ENCODE peak calls at places on chromosomes 7 and 10, in six cellular contexts. I, U, N, T, B and F are unnamed samples.
A peak's percentile ranks its signal among the peaks of the same experiment; 100 is the strongest.

GRCh38 chr7:81637527-81637926 is 132.3 kb downstream of the HGF start:
- DNase-seq in I (no peak), U (no peak), N (no peak), T (no peak), B (no peak), F (no peak)

GRCh38 chr10:112214335-112214941 is 30.9 kb upstream of the GPAM start:
- DNase-seq in I (no peak), U (no peak), N (no peak), T (no peak), B (no peak), F (no peak)

GRCh38 chr7:92904292-92905131 is 68.1 kb upstream of the CDK6 start:
- DNase-seq in I (peak; percentile 76), U (no peak), N (no peak), T (peak; percentile 25), B (peak; percentile 93), F (no peak)

GRCh38 chr10:43166207-43166878 is 28.1 kb downstream of the CSGALNACT2 start:
- DNase-seq in I (no peak), U (no peak), N (no peak), T (no peak), B (peak; percentile 52), F (no peak)

GRCh38 chr10:70950062-70950461 is 61.7 kb upstream of the PCBD1 start:
- DNase-seq in I (no peak), U (no peak), N (no peak), T (no peak), B (no peak), F (no peak)

GRCh38 chr10:17787087-17787942 is 21.8 kb upstream of the MRC1 start:
- DNase-seq in I (peak; percentile 84), U (no peak), N (no peak), T (no peak), B (peak; percentile 86), F (no peak)

GRCh38 chr10:69749180-69750010 is 52.3 kb upstream of the COL13A1 start:
- DNase-seq in I (no peak), U (no peak), N (no peak), T (no peak), B (no peak), F (no peak)

GRCh38 chr10:85490431-85490830 is 876.2 kb downstream of the GRID1 start:
- DNase-seq in I (no peak), U (no peak), N (no peak), T (no peak), B (no peak), F (no peak)

GRCh38 chr7:87596136-87596535 is 4.5 kb downstream of the ABCB1 start:
- DNase-seq in I (no peak), U (no peak), N (no peak), T (no peak), B (no peak), F (no peak)

GRCh38 chr10:63819753-63820347 is 298.6 kb downstream of the REEP3 start:
- DNase-seq in I (no peak), U (no peak), N (peak; percentile 29), T (peak; percentile 72), B (peak; percentile 48), F (no peak)

GRCh38 chr10:117373848-117374505 is 1.3 kb downstream of the PDZD8 start:
- DNase-seq in I (no peak), U (peak; percentile 13), N (no peak), T (peak; percentile 62), B (no peak), F (no peak)

GRCh38 chr7:150860291-150860977 is 8.1 kb downstream of the AOC1 start:
- DNase-seq in I (no peak), U (no peak), N (no peak), T (no peak), B (no peak), F (no peak)

GRCh38 chr10:80158598-80159127 is 26.1 kb downstream of the PLAC9 start:
- DNase-seq in I (peak; percentile 92), U (no peak), N (no peak), T (peak; percentile 64), B (peak; percentile 94), F (no peak)

GRCh38 chr10:50892467-50892866 is 7.0 kb upstream of the A1CF start:
- DNase-seq in I (no peak), U (no peak), N (no peak), T (no peak), B (no peak), F (no peak)

GRCh38 chr7:120060283-120060682 is 212.7 kb upstream of the KCND2 start:
- DNase-seq in I (no peak), U (no peak), N (no peak), T (no peak), B (no peak), F (no peak)

GRCh38 chr7:91759205-91759863 is 121.2 kb downstream of the MTERF1 start:
- DNase-seq in I (no peak), U (no peak), N (no peak), T (peak; percentile 87), B (peak; percentile 88), F (peak; percentile 2)

GRCh38 chr10:99996934-99997648 is 12.7 kb downstream of the DNMBP start:
- DNase-seq in I (no peak), U (no peak), N (no peak), T (no peak), B (no peak), F (no peak)

GRCh38 chr7:80348221-80348620 is 163.6 kb downstream of the GNAT3 start:
- DNase-seq in I (no peak), U (no peak), N (no peak), T (no peak), B (no peak), F (no peak)